ENCODE peak calls at places on chromosomes 5 and 9, in ten cellular contexts. D, O, C, B, W, V, E, R, Z and H are unnamed samples.

GRCh38 chr5:103375356-103375755 is 116.8 kb downstream of the MACIR start:
- DNase-seq in W (peak), V (no peak), D (no peak), C (no peak), Z (no peak), B (no peak), R (no peak), E (no peak), O (no peak), H (no peak)

GRCh38 chr9:71279188-71279739 is 157.8 kb upstream of the TRPM3 start:
- DNase-seq in E (no peak), V (no peak), C (no peak), O (no peak), W (no peak), D (no peak), B (no peak), R (no peak), Z (no peak), H (no peak)

GRCh38 chr5:56183507-56183906 is 49.6 kb downstream of the ANKRD55 start:
- DNase-seq in D (no peak), V (no peak), R (no peak), W (peak), O (no peak), B (no peak), E (no peak), C (no peak), Z (peak), H (no peak)

GRCh38 chr9:126794441-126794840 is 10.4 kb upstream of the ZBTB43 start:
- DNase-seq in V (no peak), Z (no peak), E (no peak), D (no peak), W (no peak), C (peak), B (peak), O (no peak), R (no peak), H (no peak)

GRCh38 chr5:66757219-66757833 is 161.1 kb downstream of the MAST4 start:
- DNase-seq in V (peak), Z (peak), C (no peak), R (peak), W (peak), E (no peak), B (peak), O (peak), D (peak), H (peak)

GRCh38 chr5:95901676-95902646 is 59.7 kb downstream of the ELL2 start:
- DNase-seq in C (no peak), Z (peak), W (peak), D (no peak), O (no peak), R (no peak), E (no peak), B (peak), V (no peak), H (no peak)

GRCh38 chr9:128503870-128504269 is 649 bp upstream of the GLE1 start:
- DNase-seq in R (no peak), B (peak), E (no peak), D (peak), Z (no peak), C (no peak), O (peak), V (peak), W (no peak), H (peak)

GRCh38 chr5:80780761-80781285 is 126.0 kb upstream of the DHFR start:
- DNase-seq in W (no peak), D (no peak), E (no peak), V (no peak), R (no peak), B (no peak), O (no peak), C (no peak), Z (no peak), H (no peak)

GRCh38 chr5:122165574-122166021 is 36.3 kb downstream of the ZNF474 start:
- DNase-seq in V (no peak), W (peak), B (no peak), C (no peak), R (no peak), E (no peak), D (no peak), O (no peak), Z (no peak), H (no peak)

GRCh38 chr5:154472871-154473580 is 5.0 kb downstream of the HAND1 start:
- DNase-seq in C (peak), D (peak), Z (no peak), E (no peak), B (no peak), V (no peak), R (no peak), W (no peak), O (no peak), H (no peak)

GRCh38 chr5:95178046-95178651 is 106.7 kb downstream of the MCTP1 start:
- DNase-seq in O (no peak), C (no peak), Z (peak), E (no peak), D (no peak), V (no peak), W (peak), R (no peak), B (peak), H (no peak)

GRCh38 chr9:99103054-99103453 is 1.9 kb upstream of the TGFBR1 start:
- DNase-seq in B (no peak), E (no peak), D (no peak), Z (no peak), R (no peak), V (no peak), O (no peak), C (no peak), W (peak), H (no peak)

GRCh38 chr5:157574456-157575095 is 999 bp downstream of the ADAM19 start:
- DNase-seq in D (peak), C (no peak), R (no peak), V (no peak), O (peak), B (no peak), Z (no peak), E (peak), W (no peak), H (no peak)

GRCh38 chr9:95286151-95286550 is 31.4 kb downstream of the FANCC start:
- DNase-seq in R (no peak), Z (no peak), O (no peak), W (no peak), B (no peak), E (no peak), C (no peak), V (no peak), D (no peak), H (no peak)

GRCh38 chr9:99023831-99024230 is 80.1 kb downstream of the COL15A1 start:
- DNase-seq in B (peak), Z (no peak), W (no peak), D (peak), C (no peak), R (no peak), V (no peak), E (no peak), O (peak), H (peak)

GRCh38 chr5:163564321-163564924 is 59.0 kb downstream of the MAT2B start:
- DNase-seq in C (no peak), E (no peak), R (peak), V (peak), O (peak), W (peak), Z (peak), B (peak), D (no peak), H (peak)

GRCh38 chr5:40853632-40854192 is 12.5 kb downstream of the CARD6 start:
- DNase-seq in R (no peak), D (no peak), Z (no peak), E (no peak), O (no peak), B (no peak), V (peak), W (no peak), C (no peak), H (no peak)

GRCh38 chr9:133991964-133992779 is at the start of gene VAV2:
- DNase-seq in Z (peak), V (no peak), R (peak), O (peak), B (peak), E (peak), D (peak), C (peak), W (peak), H (peak)

GRCh38 chr9:33466565-33467495 is 6.9 kb downstream of the NOL6 start:
- DNase-seq in O (peak), R (peak), C (peak), V (peak), W (peak), D (peak), B (peak), E (peak), Z (no peak), H (peak)

GRCh38 chr9:114351932-114352331 is 22.3 kb downstream of the ORM2 start:
- DNase-seq in R (no peak), V (no peak), B (no peak), O (no peak), Z (no peak), W (no peak), C (no peak), D (no peak), E (no peak), H (no peak)

GRCh38 chr9:22119537-22120167 is 110.5 kb upstream of the CDKN2B start:
- DNase-seq in D (no peak), W (no peak), V (peak), O (peak), Z (no peak), C (no peak), E (no peak), R (no peak), B (no peak), H (no peak)

GRCh38 chr5:53895091-53895683 is 334.7 kb downstream of the NDUFS4 start:
- DNase-seq in O (no peak), D (no peak), R (no peak), B (peak), W (no peak), Z (no peak), E (no peak), C (no peak), V (no peak), H (no peak)

GRCh38 chr5:53891159-53891558 is 330.7 kb downstream of the NDUFS4 start:
- DNase-seq in D (no peak), W (no peak), Z (no peak), R (no peak), E (no peak), C (no peak), O (no peak), B (no peak), V (no peak), H (no peak)

GRCh38 chr5:53893626-53894025 is 333.2 kb downstream of the NDUFS4 start:
- DNase-seq in R (no peak), C (no peak), V (no peak), B (no peak), O (no peak), W (no peak), Z (no peak), E (no peak), D (peak), H (no peak)

GRCh38 chr5:53892236-53892635 is 331.8 kb downstream of the NDUFS4 start:
- DNase-seq in R (no peak), W (no peak), D (no peak), E (no peak), C (no peak), Z (no peak), B (no peak), O (no peak), V (no peak), H (no peak)

DNA sequence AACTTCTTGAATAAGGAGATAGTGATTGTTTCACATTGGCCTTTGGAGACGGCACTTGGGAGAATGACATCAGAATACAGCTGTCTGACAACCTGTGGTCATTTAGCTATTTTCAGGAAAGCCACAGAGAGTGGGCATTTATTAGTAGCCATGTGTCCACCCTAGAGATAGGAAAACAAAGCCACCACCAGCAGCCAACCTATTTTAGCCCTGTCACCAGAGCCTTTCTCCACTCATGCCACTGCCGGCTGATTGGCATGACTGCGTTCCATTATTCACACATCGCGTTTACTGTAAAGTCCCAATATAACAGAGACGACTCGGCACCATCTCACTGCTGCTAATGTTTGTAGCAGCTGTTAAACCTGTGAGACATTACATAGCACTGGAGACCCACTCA is 330.1 kb downstream of the NDUFS4 start:
- DNase-seq in O (no peak), D (peak), C (no peak), W (no peak), B (no peak), E (no peak), R (no peak), V (no peak), Z (no peak), H (no peak)
- TF ChIP-seq POLR2A in O (no peak), D (no peak), C (no peak), W (no peak), B (no peak), E (no peak), R (no peak), V (no peak), Z (no peak), H (no peak)

GRCh38 chr5:98787131-98787719 is 13.8 kb downstream of the RGMB start:
- DNase-seq in O (no peak), C (no peak), W (no peak), B (no peak), D (peak), E (no peak), V (no peak), Z (no peak), R (no peak), H (no peak)
- TF ChIP-seq POLR2A in O (no peak), C (no peak), W (no peak), B (no peak), D (no peak), E (no peak), V (no peak), Z (no peak), R (no peak), H (no peak)

DNA sequence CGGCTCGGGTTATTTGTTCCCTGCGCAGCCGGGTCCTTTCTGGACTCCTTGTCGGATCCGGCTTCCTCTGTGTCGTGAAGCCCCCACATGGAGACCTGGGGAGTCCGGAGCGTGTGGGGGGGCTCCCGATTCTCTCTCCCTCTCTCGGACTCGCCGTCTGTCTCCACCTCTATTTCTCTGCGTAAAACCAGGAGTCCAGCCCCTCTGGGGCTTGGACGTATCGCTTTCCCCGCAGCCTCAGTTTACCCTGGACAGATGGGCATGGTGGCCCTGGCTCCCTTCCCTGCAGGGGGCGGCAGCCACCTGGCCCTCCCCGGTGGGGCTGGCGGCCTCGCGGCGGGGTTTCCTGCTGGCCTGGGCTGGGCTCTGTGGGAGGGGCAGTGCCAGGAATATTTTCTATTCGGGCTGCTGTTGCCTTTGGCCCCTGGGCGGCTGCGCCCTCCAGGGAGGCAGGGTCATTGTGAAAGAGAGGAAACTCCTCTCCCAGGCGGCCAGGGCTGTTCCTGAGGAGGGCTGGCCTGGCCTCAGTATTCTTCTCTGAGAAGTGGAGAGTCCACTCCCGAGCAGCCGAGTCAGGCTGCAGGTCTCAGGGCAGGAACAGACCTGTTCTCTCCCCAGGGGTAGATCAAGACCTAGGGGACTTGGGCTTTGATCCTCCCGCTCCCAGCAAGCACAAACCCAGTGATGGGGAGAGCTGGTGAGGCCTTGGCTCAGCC is 665 bp downstream of the ASS1 start:
- DNase-seq in D (peak), W (no peak), V (no peak), B (peak), O (peak), R (peak), Z (no peak), C (no peak), E (peak), H (no peak)
- TF ChIP-seq POLR2A in D (no peak), W (no peak), V (no peak), B (no peak), O (peak), R (no peak), Z (no peak), C (no peak), E (no peak), H (no peak)

GRCh38 chr5:179792612-179793469 is 945 bp upstream of the LTC4S start:
- DNase-seq in E (peak), O (peak), C (no peak), Z (no peak), W (no peak), B (peak), D (peak), V (no peak), R (no peak), H (no peak)

GRCh38 chr5:179794171-179794570 is 385 bp downstream of the LTC4S start:
- DNase-seq in V (no peak), B (no peak), C (no peak), E (peak), W (no peak), R (no peak), Z (no peak), O (no peak), D (no peak), H (no peak)

GRCh38 chr5:179794575-179794974 is 789 bp downstream of the LTC4S start:
- DNase-seq in D (no peak), Z (no peak), E (peak), R (no peak), W (no peak), B (no peak), V (no peak), O (no peak), C (no peak), H (no peak)

GRCh38 chr5:179791881-179792611 is 1.7 kb upstream of the LTC4S start:
- DNase-seq in D (peak), B (peak), C (no peak), V (no peak), E (peak), O (peak), W (no peak), R (no peak), Z (no peak), H (no peak)

DNA sequence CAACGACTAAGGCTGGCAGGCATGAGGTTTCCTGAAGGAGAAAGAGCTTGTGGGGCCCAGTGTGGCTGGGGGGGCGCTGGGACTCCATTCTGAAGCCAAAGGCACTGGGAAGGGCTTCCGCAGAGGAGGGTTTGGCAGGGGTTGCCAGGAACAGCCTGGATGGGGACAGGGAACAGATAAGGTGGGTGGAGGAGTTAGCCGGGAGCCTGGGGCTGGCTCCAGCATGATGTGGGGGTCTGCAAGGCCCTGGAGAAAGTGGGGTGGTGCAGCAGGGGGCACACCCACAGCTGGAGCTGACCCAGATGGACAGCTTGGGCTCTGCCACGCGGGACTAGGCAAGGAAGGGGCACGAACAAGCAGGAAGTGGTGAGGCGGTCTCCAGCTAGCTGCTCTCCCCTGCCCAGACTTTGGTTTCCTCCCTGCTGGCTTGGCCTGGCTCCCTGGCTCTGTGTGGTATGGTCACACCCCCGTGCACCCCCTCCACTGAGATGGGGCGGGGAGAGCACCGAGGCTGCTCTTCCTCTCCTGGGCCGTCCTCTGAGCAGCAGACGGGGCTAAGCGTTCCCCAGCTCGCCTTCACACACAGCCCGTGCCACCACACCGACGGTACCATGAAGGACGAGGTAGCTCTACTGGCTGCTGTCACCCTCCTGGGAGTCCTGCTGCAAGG is at the start of gene LTC4S:
- DNase-seq in Z (no peak), R (peak), V (peak), E (peak), C (peak), D (peak), B (peak), O (peak), W (no peak), H (peak)
- TF ChIP-seq POLR2A in Z (no peak), R (no peak), V (no peak), E (no peak), C (no peak), D (no peak), B (peak), O (peak), W (no peak), H (no peak)

DNA sequence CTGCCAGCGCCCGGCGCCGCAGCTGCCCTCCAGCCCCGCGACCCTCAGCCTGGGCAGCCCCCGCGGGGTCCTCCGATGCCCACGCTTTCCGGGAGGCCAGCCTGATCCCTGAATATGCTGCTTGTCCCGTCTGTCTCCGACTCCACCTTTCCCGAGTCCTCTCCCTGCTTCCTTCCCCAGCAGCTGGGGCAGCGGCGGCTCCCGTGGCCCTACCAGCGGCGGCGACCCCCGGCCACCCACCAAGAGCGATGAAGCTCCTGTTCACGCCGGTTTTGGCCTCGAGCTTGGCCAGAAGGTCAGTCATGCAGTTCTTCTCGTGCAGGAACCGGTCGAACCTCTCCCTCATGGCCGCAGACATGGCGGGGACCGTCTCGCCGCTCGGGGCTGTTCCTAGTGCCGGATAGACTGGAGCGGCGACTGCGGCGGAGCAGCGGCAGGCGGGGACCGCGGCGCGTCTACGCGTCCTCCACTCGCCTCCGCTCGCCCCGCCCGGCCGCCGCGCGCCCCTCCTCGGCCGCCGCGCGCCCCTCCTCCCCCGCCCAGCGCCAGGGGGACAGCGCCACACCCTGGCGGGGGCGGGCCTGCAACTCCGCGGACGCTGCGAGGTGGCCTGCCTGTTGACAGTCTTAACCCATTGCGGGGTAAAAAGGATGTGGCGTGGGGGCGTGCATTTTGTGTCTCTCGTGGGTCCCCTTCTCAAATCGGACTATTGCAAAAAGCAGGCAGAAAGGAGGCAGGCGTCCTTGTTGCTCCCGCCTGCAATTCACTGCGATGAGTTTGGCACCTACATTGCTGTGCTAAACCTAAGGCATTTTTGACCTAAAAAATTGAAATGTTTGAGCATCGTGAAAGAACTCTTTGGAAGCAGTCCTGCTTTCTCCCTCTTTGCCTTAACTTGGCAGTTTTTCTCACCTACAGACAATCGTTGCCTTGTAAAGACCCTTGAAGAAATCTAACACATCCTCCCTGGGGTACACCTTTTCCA is at the start of gene REEP5:
- DNase-seq in E (peak), Z (peak), V (peak), O (peak), D (peak), W (peak), C (peak), R (peak), B (peak), H (peak)
- TF ChIP-seq POLR2A in E (peak), Z (peak), V (peak), O (peak), D (peak), W (peak), C (no peak), R (no peak), B (peak), H (no peak)

GRCh38 chr5:58363444-58363843 is 96.4 kb downstream of the PLK2 start:
- DNase-seq in W (no peak), D (no peak), V (no peak), C (no peak), Z (no peak), R (no peak), E (no peak), O (no peak), B (no peak), H (no peak)
- TF ChIP-seq POLR2A in W (no peak), D (no peak), V (no peak), C (no peak), Z (no peak), R (no peak), E (no peak), O (no peak), B (no peak), H (no peak)

GRCh38 chr5:131417240-131417869 is 153.5 kb downstream of the CDC42SE2 start:
- DNase-seq in B (peak), W (peak), R (peak), D (peak), C (peak), Z (peak), O (peak), V (peak), E (peak), H (peak)
- TF ChIP-seq POLR2A in B (no peak), W (no peak), R (no peak), D (no peak), C (no peak), Z (no peak), O (no peak), V (no peak), E (no peak), H (no peak)